ENCODE peak calls at places on chromosomes 7 and 10, in four cellular contexts. One of them, this sample, is unnamed.

GRCh38 chr10:71068811-71069411 is 143.5 kb upstream of the UNC5B start:
- DNase-seq in H1: no peak
- DNase-seq in H9: no peak
- DNase-seq in mesendoderm: peak; percentile 13
- DNase-seq in this sample: peak; percentile 2

GRCh38 chr7:11969627-11970026 is 137.6 kb upstream of the THSD7A start:
- DNase-seq in mesendoderm: peak; percentile 59
- DNase-seq in H1: no peak
- DNase-seq in H9: no peak
- DNase-seq in this sample: no peak

GRCh38 chr7:138981332-138982203 is at the start of gene KIAA1549:
- DNase-seq in mesendoderm: peak; percentile 78
- DNase-seq in H9: peak; percentile 76
- DNase-seq in H1: no peak
- DNase-seq in this sample: peak; percentile 64

GRCh38 chr7:75966209-75966961 is 28.0 kb downstream of the TMEM120A start:
- DNase-seq in H1: no peak
- DNase-seq in mesendoderm: no peak
- DNase-seq in H9: no peak
- DNase-seq in this sample: no peak

GRCh38 chr7:155448632-155449007 is 9.3 kb upstream of the EN2 start:
- DNase-seq in H1: no peak
- DNase-seq in H9: no peak
- DNase-seq in mesendoderm: peak; percentile 51
- DNase-seq in this sample: no peak

GRCh38 chr7:40717242-40717641 is 582.4 kb downstream of the SUGCT start:
- DNase-seq in H1: peak; percentile 62
- DNase-seq in H9: peak; percentile 96
- DNase-seq in mesendoderm: peak; percentile 93
- DNase-seq in this sample: peak; percentile 81

GRCh38 chr10:129442866-129443265 is 24.2 kb upstream of the MGMT start:
- DNase-seq in H1: no peak
- DNase-seq in mesendoderm: no peak
- DNase-seq in H9: no peak
- DNase-seq in this sample: no peak

GRCh38 chr10:132865851-132866600 is 76.3 kb downstream of the CFAP46 start:
- DNase-seq in H9: peak; percentile 24
- DNase-seq in H1: no peak
- DNase-seq in mesendoderm: no peak
- DNase-seq in this sample: no peak

GRCh38 chr7:2689951-2690705 is 2.1 kb downstream of the AMZ1 start:
- DNase-seq in H9: no peak
- DNase-seq in mesendoderm: no peak
- DNase-seq in H1: no peak
- DNase-seq in this sample: peak; percentile 53

GRCh38 chr7:125481323-125481722 is 551.7 kb upstream of the POT1 start:
- DNase-seq in H1: no peak
- DNase-seq in H9: no peak
- DNase-seq in mesendoderm: peak; percentile 5
- DNase-seq in this sample: no peak

GRCh38 chr7:2017483-2017891 is 215.3 kb downstream of the MAD1L1 start:
- DNase-seq in H1: no peak
- DNase-seq in mesendoderm: no peak
- DNase-seq in H9: no peak
- DNase-seq in this sample: no peak

GRCh38 chr10:116490028-116490662 is 55.6 kb upstream of the PNLIP start:
- DNase-seq in H9: no peak
- DNase-seq in H1: no peak
- DNase-seq in mesendoderm: no peak
- DNase-seq in this sample: peak; percentile 16

GRCh38 chr10:28679941-28680752 is 2.8 kb downstream of the BAMBI start:
- DNase-seq in H9: no peak
- DNase-seq in H1: no peak
- DNase-seq in mesendoderm: peak; percentile 48
- DNase-seq in this sample: no peak

GRCh38 chr10:11261687-11262086 is 244.0 kb downstream of the CELF2 start:
- DNase-seq in H1: no peak
- DNase-seq in H9: no peak
- DNase-seq in mesendoderm: no peak
- DNase-seq in this sample: no peak

GRCh38 chr10:11263039-11263345 is 245.3 kb downstream of the CELF2 start:
- DNase-seq in H1: no peak
- DNase-seq in H9: no peak
- DNase-seq in mesendoderm: no peak
- DNase-seq in this sample: no peak

GRCh38 chr10:11262210-11263038 is 244.8 kb downstream of the CELF2 start:
- DNase-seq in mesendoderm: no peak
- DNase-seq in H1: no peak
- DNase-seq in H9: no peak
- DNase-seq in this sample: no peak

GRCh38 chr10:11261143-11261542 is 243.5 kb downstream of the CELF2 start:
- DNase-seq in H9: no peak
- DNase-seq in mesendoderm: no peak
- DNase-seq in H1: no peak
- DNase-seq in this sample: no peak

GRCh38 chr10:11260136-11260535 is 242.5 kb downstream of the CELF2 start:
- DNase-seq in H9: no peak
- DNase-seq in mesendoderm: peak; percentile 5
- DNase-seq in H1: no peak
- DNase-seq in this sample: no peak
- H3K4me1 ChIP-seq in H9: no peaks in the 10 kb centered on the region
- H3K4me1 ChIP-seq in mesendoderm: no peaks in the 10 kb centered on the region
- H3K4me1 ChIP-seq in H1: no peaks in the 10 kb centered on the region
- H3K4me1 ChIP-seq in this sample: no peaks in the 10 kb centered on the region

DNA sequence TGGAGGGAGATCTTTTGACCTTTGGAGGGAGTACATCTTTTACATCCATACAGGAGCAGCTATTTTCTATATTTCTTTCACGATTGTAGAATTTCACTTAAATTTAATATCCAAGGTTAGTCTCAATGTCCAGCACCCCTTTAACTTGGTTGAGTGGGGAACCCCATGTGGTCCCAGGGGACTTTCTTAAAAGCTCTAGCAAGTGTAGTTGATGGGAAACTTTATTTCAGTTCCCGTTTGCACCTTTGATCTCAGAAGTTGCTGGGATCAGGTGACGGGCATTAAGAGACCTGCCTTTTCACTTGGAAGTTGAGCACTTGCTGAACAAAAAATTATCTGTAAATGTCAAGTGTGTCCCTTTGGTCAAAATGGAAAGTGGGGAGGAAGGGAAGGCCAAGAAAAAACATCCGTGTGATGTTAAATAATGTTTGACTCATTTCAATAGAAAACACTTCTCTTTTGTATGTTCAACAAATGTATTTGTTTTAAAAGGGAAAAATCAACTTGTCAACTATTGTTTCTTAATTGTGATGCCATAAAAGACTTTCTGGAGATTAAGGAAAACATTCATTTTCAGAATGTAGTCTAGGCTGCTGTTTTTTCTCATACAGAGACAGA is 370.1 kb upstream of the GALNT17 start:
- DNase-seq in H9: no peak
- DNase-seq in mesendoderm: no peak
- DNase-seq in H1: no peak
- DNase-seq in this sample: no peak
- H3K56ac ChIP-seq in H9: no peak overlapping the region
- H3K56ac ChIP-seq in mesendoderm: no peak overlapping the region
- H3K56ac ChIP-seq in H1: no peak overlapping the region
- H3K56ac ChIP-seq in this sample: no peak overlapping the region

DNA sequence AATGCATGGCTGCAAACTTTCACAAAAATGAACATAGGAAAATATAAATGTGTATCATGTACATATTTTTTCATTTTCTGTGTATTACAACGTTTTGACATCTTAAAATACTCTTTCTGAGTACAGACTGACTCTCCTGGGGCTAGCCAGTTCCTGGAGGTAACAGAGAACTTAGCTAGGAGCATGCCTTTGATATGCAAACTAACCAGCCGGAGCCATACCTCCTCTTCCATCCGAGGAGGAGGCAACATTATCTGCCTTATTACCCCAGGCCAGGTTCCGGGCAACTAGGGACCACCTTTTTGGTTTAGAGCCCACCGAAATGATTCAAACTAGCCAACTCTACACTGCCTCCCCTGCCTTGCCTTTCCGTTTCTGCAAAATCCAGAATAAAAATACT is 33.7 kb upstream of the HECW1 start:
- DNase-seq in H9: no peak
- DNase-seq in H1: no peak
- DNase-seq in mesendoderm: peak; percentile 48
- DNase-seq in this sample: no peak
- H3K4me1 ChIP-seq in H9: peaks cover 10% of the 10 kb centered on the region
- H3K4me1 ChIP-seq in H1: peaks cover 3% of the 10 kb centered on the region
- H3K4me1 ChIP-seq in mesendoderm: peaks cover 1% of the 10 kb centered on the region
- H3K4me1 ChIP-seq in this sample: no peaks in the 10 kb centered on the region

DNA sequence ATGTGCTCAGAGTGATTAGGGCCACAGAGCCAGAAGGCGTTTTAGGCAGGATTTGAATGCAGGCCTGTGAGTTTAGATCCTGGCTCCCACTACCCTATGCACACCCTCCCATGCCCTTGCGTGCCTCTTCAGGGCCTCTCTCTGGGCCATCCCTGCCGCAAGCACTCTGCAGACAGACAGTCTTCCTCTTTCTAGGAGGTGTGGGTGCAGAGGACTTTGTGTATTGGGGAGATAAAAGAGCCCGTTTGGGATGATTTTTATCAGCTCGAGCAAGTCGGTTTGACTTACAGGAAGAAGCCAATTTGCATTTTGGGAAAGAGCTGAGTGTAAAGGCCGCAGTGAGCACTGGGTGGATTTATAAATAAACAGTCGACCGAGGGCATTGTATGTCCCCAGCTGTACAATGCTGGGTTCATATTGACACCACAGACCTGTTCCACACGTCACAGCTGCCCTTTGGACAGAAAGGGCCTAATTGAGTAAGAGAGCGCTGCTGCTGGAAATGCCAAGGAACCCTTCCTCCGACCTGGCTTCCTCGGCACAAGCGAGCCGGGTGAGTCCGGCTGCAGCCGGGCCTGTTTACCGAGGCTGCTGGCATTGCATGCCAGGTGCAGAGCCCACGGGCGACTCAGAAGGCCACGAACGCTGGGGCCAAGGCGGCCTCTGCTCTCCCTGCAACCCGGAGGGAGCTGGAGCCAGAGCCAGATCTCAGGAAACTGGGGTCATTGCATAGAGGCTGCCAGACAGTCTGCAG is 25.1 kb downstream of the ZMIZ1 start:
- DNase-seq in H1: no peak
- DNase-seq in mesendoderm: peak; percentile 98
- DNase-seq in H9: no peak
- DNase-seq in this sample: peak; percentile 81
- H3K56ac ChIP-seq in H1: no peak overlapping the region
- H3K56ac ChIP-seq in mesendoderm: peak overlapping the region; percentile 59
- H3K56ac ChIP-seq in H9: no peak overlapping the region
- H3K56ac ChIP-seq in this sample: peak overlapping the region; percentile 1

GRCh38 chr10:13970231-13970966 is 360.3 kb downstream of the FRMD4A start:
- DNase-seq in H9: no peak
- DNase-seq in mesendoderm: no peak
- DNase-seq in H1: no peak
- DNase-seq in this sample: no peak

GRCh38 chr10:13971586-13972475 is 358.9 kb downstream of the FRMD4A start:
- DNase-seq in H1: no peak
- DNase-seq in H9: no peak
- DNase-seq in mesendoderm: peak; percentile 79
- DNase-seq in this sample: peak; percentile 86

GRCh38 chr10:13970967-13971353 is 359.8 kb downstream of the FRMD4A start:
- DNase-seq in H9: no peak
- DNase-seq in mesendoderm: no peak
- DNase-seq in H1: no peak
- DNase-seq in this sample: no peak

GRCh38 chr10:13972609-13973008 is 358.1 kb downstream of the FRMD4A start:
- DNase-seq in H9: no peak
- DNase-seq in H1: no peak
- DNase-seq in mesendoderm: no peak
- DNase-seq in this sample: no peak

GRCh38 chr10:13973742-13974141 is 357.0 kb downstream of the FRMD4A start:
- DNase-seq in mesendoderm: no peak
- DNase-seq in H9: no peak
- DNase-seq in H1: no peak
- DNase-seq in this sample: peak; percentile 89
- H3K4me1 ChIP-seq in mesendoderm: peaks cover 8% of the 10 kb centered on the region
- H3K4me1 ChIP-seq in H9: peaks cover 7% of the 10 kb centered on the region
- H3K4me1 ChIP-seq in H1: peaks cover 12% of the 10 kb centered on the region
- H3K4me1 ChIP-seq in this sample: peaks cover 32% of the 10 kb centered on the region

DNA sequence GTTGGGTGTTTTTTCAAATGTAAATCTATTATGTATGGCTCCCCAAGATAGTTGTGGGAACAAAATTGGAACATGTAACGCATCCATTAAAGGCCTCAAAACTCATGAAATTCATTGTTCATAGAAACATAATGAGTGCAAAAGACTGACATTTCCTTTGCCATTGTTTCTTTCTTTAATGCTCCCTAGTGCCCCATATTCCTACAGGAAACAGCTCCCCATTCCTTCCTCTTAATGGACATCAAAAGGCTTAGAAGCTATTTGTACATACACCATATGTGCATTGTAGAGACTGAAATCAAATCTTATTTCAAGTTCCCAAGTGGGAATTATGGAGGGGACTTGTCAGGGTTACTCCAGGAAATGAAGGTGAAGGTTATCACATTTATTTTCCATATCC is 139.1 kb downstream of the AHR start:
- DNase-seq in H1: no peak
- DNase-seq in mesendoderm: no peak
- DNase-seq in H9: no peak
- DNase-seq in this sample: no peak
- H3K56ac ChIP-seq in H1: no peak overlapping the region
- H3K56ac ChIP-seq in mesendoderm: no peak overlapping the region
- H3K56ac ChIP-seq in H9: no peak overlapping the region
- H3K56ac ChIP-seq in this sample: no peak overlapping the region